ENCODE peak calls at places on chromosome 18, in ten cellular contexts. One of them, this sample, is unnamed.

GRCh38 chr18:9380571-9381390 is 46.2 kb downstream of the TWSG1 start:
- DNase-seq in ACHN: no peak
- DNase-seq in effector CD8-positive, alpha-beta T cell: no peak
- DNase-seq in GM12891: no peak
- DNase-seq in stimulated activated CD4-positive, alpha-beta T cell treated with anti-CD3 and anti-CD28 coated beads, Interleukin-15, amount 100 ng/mL, for 24 hours: no peak
- DNase-seq in uterus: no peak
- DNase-seq in astrocyte of the hippocampus: peak; percentile 44
- DNase-seq in LoVo: no peak
- DNase-seq in fibroblast of pulmonary artery: peak; percentile 32
- DNase-seq in CD8-positive, alpha-beta memory T cell: no peak
- DNase-seq in this sample: no peak

GRCh38 chr18:26956894-26957293 is 91.4 kb upstream of the AQP4 start:
- DNase-seq in GM12891: no peak
- DNase-seq in uterus: no peak
- DNase-seq in stimulated activated CD4-positive, alpha-beta T cell treated with anti-CD3 and anti-CD28 coated beads, Interleukin-15, amount 100 ng/mL, for 24 hours: no peak
- DNase-seq in CD8-positive, alpha-beta memory T cell: no peak
- DNase-seq in LoVo: no peak
- DNase-seq in fibroblast of pulmonary artery: no peak
- DNase-seq in astrocyte of the hippocampus: no peak
- DNase-seq in effector CD8-positive, alpha-beta T cell: no peak
- DNase-seq in ACHN: no peak
- DNase-seq in this sample: no peak

GRCh38 chr18:45164551-45164950 is 450.7 kb upstream of the SLC14A2 start:
- DNase-seq in uterus: no peak
- DNase-seq in LoVo: no peak
- DNase-seq in stimulated activated CD4-positive, alpha-beta T cell treated with anti-CD3 and anti-CD28 coated beads, Interleukin-15, amount 100 ng/mL, for 24 hours: no peak
- DNase-seq in CD8-positive, alpha-beta memory T cell: no peak
- DNase-seq in astrocyte of the hippocampus: no peak
- DNase-seq in ACHN: no peak
- DNase-seq in effector CD8-positive, alpha-beta T cell: no peak
- DNase-seq in GM12891: no peak
- DNase-seq in fibroblast of pulmonary artery: no peak
- DNase-seq in this sample: no peak

GRCh38 chr18:36212978-36213303 is 25.6 kb downstream of the MOCOS start:
- DNase-seq in GM12891: no peak
- DNase-seq in astrocyte of the hippocampus: no peak
- DNase-seq in fibroblast of pulmonary artery: no peak
- DNase-seq in stimulated activated CD4-positive, alpha-beta T cell treated with anti-CD3 and anti-CD28 coated beads, Interleukin-15, amount 100 ng/mL, for 24 hours: no peak
- DNase-seq in CD8-positive, alpha-beta memory T cell: no peak
- DNase-seq in uterus: no peak
- DNase-seq in effector CD8-positive, alpha-beta T cell: no peak
- DNase-seq in ACHN: no peak
- DNase-seq in LoVo: no peak
- DNase-seq in this sample: peak; percentile 55

GRCh38 chr18:7367336-7367735 is 136.4 kb downstream of the LRRC30 start:
- DNase-seq in astrocyte of the hippocampus: no peak
- DNase-seq in ACHN: no peak
- DNase-seq in GM12891: no peak
- DNase-seq in CD8-positive, alpha-beta memory T cell: no peak
- DNase-seq in uterus: no peak
- DNase-seq in effector CD8-positive, alpha-beta T cell: no peak
- DNase-seq in LoVo: no peak
- DNase-seq in stimulated activated CD4-positive, alpha-beta T cell treated with anti-CD3 and anti-CD28 coated beads, Interleukin-15, amount 100 ng/mL, for 24 hours: no peak
- DNase-seq in fibroblast of pulmonary artery: no peak
- DNase-seq in this sample: no peak

GRCh38 chr18:77071711-77072292 is 60.8 kb downstream of the MBP start:
- DNase-seq in stimulated activated CD4-positive, alpha-beta T cell treated with anti-CD3 and anti-CD28 coated beads, Interleukin-15, amount 100 ng/mL, for 24 hours: peak; percentile 57
- DNase-seq in uterus: peak; percentile 19
- DNase-seq in LoVo: no peak
- DNase-seq in effector CD8-positive, alpha-beta T cell: peak; percentile 30
- DNase-seq in astrocyte of the hippocampus: peak; percentile 88
- DNase-seq in ACHN: no peak
- DNase-seq in CD8-positive, alpha-beta memory T cell: peak; percentile 66
- DNase-seq in GM12891: no peak
- DNase-seq in fibroblast of pulmonary artery: peak; percentile 96
- DNase-seq in this sample: no peak

GRCh38 chr18:35979112-35979511 is 6.6 kb downstream of the RMP24 start:
- DNase-seq in CD8-positive, alpha-beta memory T cell: no peak
- DNase-seq in LoVo: no peak
- DNase-seq in effector CD8-positive, alpha-beta T cell: no peak
- DNase-seq in astrocyte of the hippocampus: no peak
- DNase-seq in fibroblast of pulmonary artery: no peak
- DNase-seq in GM12891: no peak
- DNase-seq in uterus: no peak
- DNase-seq in ACHN: no peak
- DNase-seq in stimulated activated CD4-positive, alpha-beta T cell treated with anti-CD3 and anti-CD28 coated beads, Interleukin-15, amount 100 ng/mL, for 24 hours: no peak
- DNase-seq in this sample: no peak

GRCh38 chr18:37577051-37577611 is 11.5 kb upstream of the CELF4 start:
- DNase-seq in stimulated activated CD4-positive, alpha-beta T cell treated with anti-CD3 and anti-CD28 coated beads, Interleukin-15, amount 100 ng/mL, for 24 hours: no peak
- DNase-seq in astrocyte of the hippocampus: no peak
- DNase-seq in effector CD8-positive, alpha-beta T cell: no peak
- DNase-seq in CD8-positive, alpha-beta memory T cell: no peak
- DNase-seq in LoVo: no peak
- DNase-seq in fibroblast of pulmonary artery: peak; percentile 64
- DNase-seq in uterus: no peak
- DNase-seq in GM12891: no peak
- DNase-seq in ACHN: no peak
- DNase-seq in this sample: no peak

GRCh38 chr18:74505776-74506175 is 9.6 kb downstream of the CNDP2 start:
- DNase-seq in ACHN: no peak
- DNase-seq in GM12891: no peak
- DNase-seq in astrocyte of the hippocampus: no peak
- DNase-seq in stimulated activated CD4-positive, alpha-beta T cell treated with anti-CD3 and anti-CD28 coated beads, Interleukin-15, amount 100 ng/mL, for 24 hours: no peak
- DNase-seq in uterus: no peak
- DNase-seq in LoVo: no peak
- DNase-seq in effector CD8-positive, alpha-beta T cell: no peak
- DNase-seq in CD8-positive, alpha-beta memory T cell: no peak
- DNase-seq in fibroblast of pulmonary artery: no peak
- DNase-seq in this sample: no peak